ENCODE peak calls at places on chromosomes 3 and 15, in seven cellular contexts. C is BE2C, V is hepatocyte, R is fibroblast of mammary gland, L is mammary epithelial cell, P is stomach, Q is upper lobe of right lung. J is an unnamed sample.

GRCh38 chr3:46368569-46368968 is 2.2 kb upstream of the CCR5 start:
- DNase-seq in C (no peak), V (peak), R (peak), P (peak), Q (peak), L (no peak), J (no peak)

GRCh38 chr3:47565861-47566550 is 12.7 kb downstream of the CSPG5 start:
- DNase-seq in C (no peak), Q (no peak), R (no peak), L (no peak), V (no peak), P (no peak), J (no peak)

GRCh38 chr3:123861081-123861836 is 22.9 kb downstream of the MYLK start:
- DNase-seq in P (no peak), R (no peak), L (no peak), Q (no peak), C (no peak), V (no peak), J (no peak)

GRCh38 chr3:16632395-16632794 is 27.2 kb upstream of the DAZL start:
- DNase-seq in C (no peak), P (no peak), Q (no peak), L (no peak), V (no peak), R (no peak), J (no peak)

GRCh38 chr3:10762611-10763247 is 53.3 kb upstream of the SLC6A11 start:
- DNase-seq in L (no peak), P (no peak), C (no peak), V (no peak), R (no peak), Q (no peak), J (no peak)

GRCh38 chr3:124927454-124928079 is 7.0 kb downstream of the MUC13 start:
- DNase-seq in R (no peak), P (no peak), V (no peak), L (no peak), C (no peak), Q (no peak), J (no peak)

GRCh38 chr3:103167850-103168249 is 733.0 kb downstream of the ZPLD1 start:
- DNase-seq in L (no peak), Q (no peak), R (no peak), P (no peak), C (no peak), V (no peak), J (no peak)

GRCh38 chr15:48190932-48191573 is 412 bp upstream of the CTXN2 start:
- DNase-seq in R (peak), P (peak), C (peak), Q (peak), V (peak), L (peak), J (peak)

GRCh38 chr3:43776101-43776500 is 85.4 kb downstream of the ABHD5 start:
- DNase-seq in V (no peak), L (no peak), C (no peak), Q (no peak), R (no peak), P (no peak), J (no peak)

GRCh38 chr3:129323651-129324294 is 45.1 kb downstream of the HMCES start:
- DNase-seq in Q (no peak), R (no peak), C (no peak), V (no peak), P (no peak), L (no peak), J (no peak)

GRCh38 chr3:46977811-46978195 is 1.3 kb upstream of the CCDC12 start:
- DNase-seq in R (no peak), P (no peak), C (no peak), L (no peak), V (no peak), Q (no peak), J (no peak)

GRCh38 chr3:54071596-54071995 is 50.8 kb upstream of the CACNA2D3 start:
- DNase-seq in P (no peak), V (no peak), C (no peak), L (no peak), Q (no peak), R (no peak), J (no peak)

GRCh38 chr15:83362706-83363105 is 78.2 kb upstream of the BNC1 start:
- DNase-seq in P (no peak), V (no peak), C (no peak), Q (no peak), L (no peak), R (no peak), J (no peak)

GRCh38 chr3:112345681-112346080 is 12.7 kb downstream of the CD200 start:
- DNase-seq in P (no peak), Q (no peak), L (no peak), V (no peak), R (no peak), C (no peak), J (no peak)

GRCh38 chr3:171113716-171114115 is 87.2 kb upstream of the SLC2A2 start:
- DNase-seq in R (no peak), V (no peak), C (peak), Q (no peak), P (no peak), L (no peak), J (no peak)

GRCh38 chr3:132803889-132804288 is 81.7 kb upstream of the NPHP3 start:
- DNase-seq in C (peak), V (peak), L (peak), P (no peak), R (no peak), Q (no peak), J (no peak)

GRCh38 chr3:195443391-195443989 is 670 bp upstream of the ACAP2 start:
- DNase-seq in V (no peak), C (no peak), L (no peak), Q (no peak), P (no peak), R (no peak), J (no peak)

GRCh38 chr15:32659340-32659831 is 17.9 kb downstream of the SCG5 start:
- DNase-seq in L (peak), V (no peak), Q (no peak), R (peak), C (peak), P (no peak), J (no peak)

GRCh38 chr15:64985382-64986033 is 4.2 kb downstream of the SPG21 start:
- DNase-seq in V (no peak), C (no peak), P (peak), R (peak), L (no peak), Q (no peak), J (peak)

GRCh38 chr3:21750291-21750690 is 719 bp downstream of the ZNF385D start:
- DNase-seq in C (no peak), L (peak), R (peak), P (no peak), Q (no peak), V (no peak), J (no peak)

DNA sequence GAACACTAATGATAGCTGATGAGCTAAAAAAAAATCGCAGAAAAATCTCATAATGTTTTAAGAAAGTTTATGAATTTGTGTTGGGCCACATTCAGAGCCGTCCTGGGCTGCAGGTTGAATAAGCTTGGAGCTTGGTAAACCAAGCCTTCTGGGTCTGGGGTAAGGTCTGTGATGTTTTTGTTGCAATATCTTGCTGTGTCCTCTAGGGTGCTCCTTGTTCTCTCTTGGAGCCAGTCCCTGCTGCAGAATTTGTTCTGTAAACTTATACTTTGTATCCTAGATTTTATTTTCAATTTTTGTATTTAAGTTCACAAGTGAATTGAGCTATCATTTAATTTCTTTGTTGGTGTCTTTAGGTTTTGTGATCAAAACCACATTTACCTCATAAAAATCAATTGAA is 143.7 kb downstream of the NR1D2 start:
- DNase-seq in Q (no peak), P (no peak), C (no peak), L (peak), R (peak), V (peak), J (no peak)
- TF ChIP-seq CTCF in Q (peak), P (no peak), C (peak), L (peak), R (peak), V (peak), J (peak)

GRCh38 chr15:51077565-51078153 is 17.0 kb downstream of the TNFAIP8L3 start:
- DNase-seq in C (peak), L (no peak), Q (peak), R (peak), P (peak), V (peak), J (no peak)
- H3K4me3 ChIP-seq in C (no peak), L (no peak), Q (peak), R (peak), P (peak), V (no peak), J (no peak)

DNA sequence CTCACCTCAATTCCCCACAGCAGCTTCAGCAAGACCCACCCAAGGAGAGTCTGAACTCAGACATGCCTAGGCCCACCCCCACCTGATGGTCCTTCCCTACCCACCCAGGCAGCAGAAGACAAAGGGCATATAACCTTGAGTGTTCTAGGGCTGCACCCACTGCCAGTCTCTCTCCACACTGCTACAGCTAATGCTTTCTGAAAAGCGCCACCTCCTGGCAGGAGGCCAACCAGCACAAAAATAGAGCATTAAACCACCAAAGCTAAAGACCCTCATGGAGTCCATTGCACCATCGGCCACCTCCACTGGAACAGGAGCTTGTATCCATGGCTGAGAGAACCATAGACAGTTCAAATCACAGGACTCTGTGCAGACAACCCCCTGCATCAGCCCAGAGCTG is 11.3 kb upstream of the RPL39L start:
- DNase-seq in R (no peak), P (peak), L (no peak), C (peak), Q (no peak), V (no peak), J (no peak)
- TF ChIP-seq CTCF in R (no peak), P (no peak), L (peak), C (peak), Q (peak), V (peak), J (peak)

GRCh38 chr15:89091667-89092220 is 3.5 kb downstream of the ABHD2 start:
- DNase-seq in V (no peak), P (no peak), Q (no peak), L (no peak), C (no peak), R (no peak), J (no peak)
- H3K4me3 ChIP-seq in V (no peak), P (peak), Q (peak), L (no peak), C (peak), R (no peak), J (peak)

DNA sequence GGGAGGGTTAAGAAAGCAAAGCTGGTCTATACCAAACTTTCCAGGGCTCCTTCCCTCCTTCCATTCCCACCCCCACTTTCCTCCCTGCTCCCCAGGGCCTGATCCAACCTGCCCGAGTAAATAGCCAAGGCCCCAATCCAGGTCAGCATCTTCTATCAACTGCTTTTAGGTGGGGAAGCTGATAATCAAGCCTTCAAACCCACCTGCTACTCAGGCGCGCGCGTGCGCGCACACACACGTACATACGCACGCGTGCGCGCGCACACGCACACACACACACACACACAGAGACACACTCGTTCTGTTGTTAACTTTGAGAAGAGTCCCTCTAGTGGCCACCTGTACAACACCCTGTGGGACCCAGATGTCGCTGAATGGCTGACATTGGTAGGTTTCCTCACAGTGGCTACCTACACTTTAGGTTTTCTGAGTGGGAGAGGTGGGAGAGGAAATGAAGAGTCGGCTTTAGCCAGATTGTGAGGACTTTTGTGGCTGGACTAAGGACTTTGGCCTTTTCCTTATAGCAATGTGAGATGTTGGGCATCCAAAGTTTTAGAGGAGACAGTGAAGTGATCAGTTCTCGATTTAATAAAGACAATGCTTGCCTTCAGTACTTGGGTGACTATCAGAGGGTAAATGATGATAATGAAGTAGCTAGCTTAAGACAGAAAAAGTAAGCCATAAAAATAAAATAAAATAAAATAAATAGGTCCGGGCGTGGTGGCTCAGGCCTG is 179.9 kb upstream of the C2CD4B start:
- DNase-seq in C (peak), V (peak), Q (no peak), P (peak), R (peak), L (peak), J (no peak)
- TF ChIP-seq CTCF in C (peak), V (peak), Q (peak), P (peak), R (peak), L (peak), J (peak)

GRCh38 chr15:66708389-66708788 is 6.4 kb downstream of the SMAD6 start:
- DNase-seq in R (no peak), C (no peak), V (no peak), L (no peak), P (no peak), Q (no peak), J (no peak)

GRCh38 chr15:66706225-66706732 is 4.2 kb downstream of the SMAD6 start:
- DNase-seq in P (peak), V (peak), Q (no peak), L (no peak), R (no peak), C (peak), J (no peak)

GRCh38 chr15:66706840-66707239 is 4.8 kb downstream of the SMAD6 start:
- DNase-seq in V (no peak), Q (no peak), L (no peak), C (no peak), P (no peak), R (no peak), J (no peak)

GRCh38 chr15:66705277-66705927 is 3.4 kb downstream of the SMAD6 start:
- DNase-seq in R (no peak), L (no peak), P (no peak), C (no peak), V (no peak), Q (no peak), J (no peak)

DNA sequence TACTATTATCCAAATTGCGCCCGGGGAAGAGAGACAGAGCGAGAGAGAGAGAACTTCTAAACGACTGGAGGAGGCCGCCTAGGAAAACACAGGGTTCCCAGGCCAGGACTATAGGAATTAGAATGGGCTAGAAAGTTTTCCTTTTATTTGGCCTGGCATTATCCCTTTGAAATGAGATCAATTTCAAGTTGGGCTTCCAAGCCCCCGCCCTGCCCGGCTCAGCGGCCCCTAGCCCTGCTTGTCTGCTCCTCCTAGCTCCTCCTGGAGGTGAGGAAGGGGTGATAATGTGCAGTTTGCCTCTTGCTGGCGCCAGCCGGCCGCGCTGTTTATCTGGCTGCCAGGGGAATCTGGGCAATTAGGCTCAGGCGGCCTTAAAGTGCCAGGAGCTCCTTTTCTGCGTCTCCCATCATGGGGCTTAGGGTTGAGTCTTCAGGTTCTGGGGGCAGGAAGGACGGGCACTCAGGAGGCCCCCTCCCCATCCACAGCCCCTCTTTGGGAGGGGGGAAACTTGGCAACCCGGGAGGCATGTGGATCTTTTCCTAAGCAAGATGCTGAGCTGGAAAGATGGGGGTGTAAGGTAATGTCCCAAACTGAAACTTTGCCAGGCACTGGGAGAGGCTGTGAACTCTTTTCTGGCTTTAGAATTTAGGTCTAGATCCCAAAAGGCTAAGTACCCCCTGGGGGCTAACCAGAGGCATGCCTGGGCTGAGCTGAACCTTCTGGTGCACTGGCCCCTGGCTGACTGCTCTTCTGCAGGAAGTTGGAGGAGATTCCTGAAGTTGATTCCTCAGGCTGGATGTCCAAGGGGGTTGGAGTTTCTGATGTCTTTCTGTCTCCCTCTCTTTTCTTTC is 5.5 kb downstream of the SMAD6 start:
- DNase-seq in P (peak), L (no peak), C (peak), V (peak), R (peak), Q (peak), J (no peak)
- H3K4me3 ChIP-seq in P (peak), L (no peak), C (peak), V (no peak), R (no peak), Q (peak), J (no peak)